ENCODE peak calls at places on chromosomes 16 and 17, in nine cellular contexts. F, C, S, N, G, I, Y, V and B are unnamed samples.

GRCh38 chr17:56809106-56809819 is 24.5 kb downstream of the C17orf67 start:
- DNase-seq in F (no peak), C (no peak), S (no peak), N (no peak), G (no peak), I (no peak), Y (no peak), V (no peak), B (no peak)

GRCh38 chr16:87845807-87846619 is 23.3 kb downstream of the SLC7A5 start:
- DNase-seq in F (no peak), C (no peak), S (no peak), N (no peak), G (no peak), I (no peak), Y (no peak), V (no peak), B (no peak)

GRCh38 chr17:9258115-9259020 is 237.1 kb downstream of the NTN1 start:
- DNase-seq in F (no peak), C (no peak), S (peak), N (no peak), G (no peak), I (no peak), Y (no peak), V (no peak), B (no peak)

GRCh38 chr17:80858301-80859003 is 133.2 kb upstream of the CHMP6 start:
- DNase-seq in F (no peak), C (no peak), S (no peak), N (no peak), G (no peak), I (no peak), Y (no peak), V (no peak), B (no peak)

GRCh38 chr16:6124136-6124535 is 1026.5 kb upstream of the EEF2KMT start:
- DNase-seq in F (no peak), C (no peak), S (no peak), N (no peak), G (no peak), I (no peak), Y (no peak), V (no peak), B (no peak)

GRCh38 chr17:66632716-66633115 is 202.2 kb upstream of the CACNG5 start:
- DNase-seq in F (no peak), C (no peak), S (no peak), N (no peak), G (no peak), I (no peak), Y (no peak), V (no peak), B (no peak)

GRCh38 chr17:8173056-8173870 is 2.9 kb downstream of the TMEM107 start:
- DNase-seq in F (peak), C (no peak), S (peak), N (no peak), G (peak), I (no peak), Y (peak), V (peak), B (peak)

GRCh38 chr16:67647111-67647651 is 2.2 kb downstream of the CARMIL2 start:
- DNase-seq in F (no peak), C (no peak), S (peak), N (peak), G (peak), I (no peak), Y (no peak), V (no peak), B (no peak)

GRCh38 chr16:86281435-86281834 is 228.9 kb upstream of the FOXF1 start:
- DNase-seq in F (no peak), C (no peak), S (no peak), N (no peak), G (no peak), I (no peak), Y (no peak), V (no peak), B (no peak)

GRCh38 chr17:39193346-39193745 is 4.1 kb downstream of the CACNB1 start:
- DNase-seq in F (no peak), C (no peak), S (no peak), N (no peak), G (no peak), I (no peak), Y (no peak), V (no peak), B (no peak)

GRCh38 chr16:11779074-11779473 is 18.0 kb downstream of the ZC3H7A start:
- DNase-seq in F (no peak), C (no peak), S (no peak), N (no peak), G (no peak), I (no peak), Y (no peak), V (no peak), B (no peak)

GRCh38 chr17:42270596-42270995 is 5.6 kb downstream of the STAT5B start:
- DNase-seq in F (peak), C (no peak), S (no peak), N (no peak), G (no peak), I (no peak), Y (no peak), V (no peak), B (no peak)

GRCh38 chr17:55607736-55608341 is 96.6 kb upstream of the SMIM36 start:
- DNase-seq in F (no peak), C (no peak), S (no peak), N (no peak), G (no peak), I (no peak), Y (no peak), V (peak), B (no peak)

GRCh38 chr17:78785011-78785662 is 3.1 kb upstream of the CYTH1 start:
- DNase-seq in F (no peak), C (no peak), S (peak), N (no peak), G (no peak), I (no peak), Y (no peak), V (no peak), B (no peak)

DNA sequence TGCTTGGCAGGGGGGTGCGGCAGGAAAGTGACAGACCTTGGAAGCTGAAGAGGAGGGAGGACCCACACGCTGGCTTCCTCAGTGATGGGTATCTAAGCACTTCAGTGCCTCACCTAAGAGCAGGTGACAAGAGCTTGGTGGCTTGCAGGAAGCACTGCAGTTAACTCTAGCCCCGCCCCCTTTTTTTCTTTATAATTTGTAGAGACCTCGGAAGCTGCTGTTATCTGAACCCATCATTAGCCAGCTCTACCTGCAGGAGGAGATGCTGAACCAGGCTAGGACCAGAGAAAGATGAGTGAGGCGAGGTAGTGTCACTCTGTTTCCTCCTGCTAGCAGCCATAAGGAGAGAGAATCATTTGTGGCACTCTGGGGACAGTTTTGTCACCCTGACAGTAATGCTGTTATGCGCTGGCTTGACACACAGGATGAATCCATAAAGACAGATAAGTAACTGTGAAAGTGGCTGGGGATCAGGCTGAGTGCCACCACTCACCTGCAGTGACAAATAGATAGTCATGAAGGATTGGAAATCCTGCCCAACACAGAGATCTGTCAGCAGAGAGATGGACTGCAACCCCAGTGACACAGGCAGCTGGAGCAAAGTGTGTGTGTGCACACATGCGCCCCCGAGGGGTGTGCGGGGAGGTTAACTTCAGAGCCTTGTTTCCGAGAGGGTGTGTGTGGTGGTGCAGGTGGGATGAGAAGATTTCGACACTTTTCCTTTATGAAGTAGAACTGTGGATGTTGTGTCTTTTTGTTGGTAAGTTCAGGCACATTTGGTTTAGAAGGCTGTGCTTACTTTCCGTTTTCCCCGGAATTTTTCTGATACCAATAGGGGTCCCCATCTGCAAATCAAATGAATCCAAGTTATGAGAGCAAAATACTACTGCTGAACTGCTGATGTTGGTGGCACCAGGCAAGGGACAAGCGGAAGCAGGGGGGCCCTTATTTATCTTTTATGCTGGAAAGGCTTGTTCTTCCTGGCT is 223.9 kb downstream of the IRX3 start:
- DNase-seq in F (no peak), C (no peak), S (no peak), N (no peak), G (no peak), I (no peak), Y (no peak), V (no peak), B (no peak)
- TF ChIP-seq CTCF in F (no peak), C (peak), S (no peak), N (no peak), G (no peak), I (peak), Y (peak), V (no peak), B (no peak)

GRCh38 chr16:49850558-49851467 is 5.1 kb downstream of the ZNF423 start:
- DNase-seq in F (no peak), C (no peak), S (no peak), N (no peak), G (no peak), I (no peak), Y (no peak), V (no peak), B (no peak)
- TF ChIP-seq CTCF in F (no peak), C (no peak), S (no peak), N (no peak), G (no peak), I (no peak), Y (no peak), V (no peak), B (no peak)

GRCh38 chr16:84925092-84925772 is 86.1 kb downstream of the ZDHHC7 start:
- DNase-seq in F (peak), C (no peak), S (no peak), N (no peak), G (peak), I (peak), Y (peak), V (peak), B (no peak)
- TF ChIP-seq CTCF in F (peak), C (peak), S (peak), N (peak), G (peak), I (peak), Y (peak), V (peak), B (peak)

GRCh38 chr16:81497690-81498089 is 53.1 kb downstream of the CMIP start:
- DNase-seq in F (no peak), C (no peak), S (peak), N (no peak), G (peak), I (no peak), Y (no peak), V (no peak), B (peak)
- TF ChIP-seq CTCF in F (no peak), C (no peak), S (no peak), N (no peak), G (peak), I (no peak), Y (no peak), V (peak), B (peak)

GRCh38 chr16:2056681-2057407 is 9.1 kb downstream of the TSC2 start:
- DNase-seq in F (peak), C (no peak), S (no peak), N (no peak), G (no peak), I (no peak), Y (no peak), V (no peak), B (no peak)
- TF ChIP-seq CTCF in F (peak), C (peak), S (no peak), N (no peak), G (no peak), I (no peak), Y (peak), V (peak), B (no peak)

GRCh38 chr17:74892013-74892841 is 1.2 kb downstream of the FADS6 start:
- DNase-seq in F (no peak), C (no peak), S (no peak), N (no peak), G (no peak), I (no peak), Y (no peak), V (no peak), B (no peak)
- TF ChIP-seq CTCF in F (no peak), C (no peak), S (no peak), N (no peak), G (no peak), I (no peak), Y (no peak), V (no peak), B (no peak)

GRCh38 chr17:36755586-36755985 is 154.2 kb downstream of the MRM1 start:
- DNase-seq in F (no peak), C (peak), S (no peak), N (no peak), G (no peak), I (no peak), Y (peak), V (no peak), B (no peak)
- TF ChIP-seq CTCF in F (no peak), C (peak), S (peak), N (no peak), G (no peak), I (no peak), Y (peak), V (no peak), B (peak)

GRCh38 chr16:62068747-62069146 is 32.5 kb upstream of the CDH8 start:
- DNase-seq in F (no peak), C (no peak), S (no peak), N (no peak), G (no peak), I (no peak), Y (no peak), V (no peak), B (no peak)
- TF ChIP-seq CTCF in F (no peak), C (peak), S (no peak), N (no peak), G (no peak), I (no peak), Y (no peak), V (no peak), B (no peak)

DNA sequence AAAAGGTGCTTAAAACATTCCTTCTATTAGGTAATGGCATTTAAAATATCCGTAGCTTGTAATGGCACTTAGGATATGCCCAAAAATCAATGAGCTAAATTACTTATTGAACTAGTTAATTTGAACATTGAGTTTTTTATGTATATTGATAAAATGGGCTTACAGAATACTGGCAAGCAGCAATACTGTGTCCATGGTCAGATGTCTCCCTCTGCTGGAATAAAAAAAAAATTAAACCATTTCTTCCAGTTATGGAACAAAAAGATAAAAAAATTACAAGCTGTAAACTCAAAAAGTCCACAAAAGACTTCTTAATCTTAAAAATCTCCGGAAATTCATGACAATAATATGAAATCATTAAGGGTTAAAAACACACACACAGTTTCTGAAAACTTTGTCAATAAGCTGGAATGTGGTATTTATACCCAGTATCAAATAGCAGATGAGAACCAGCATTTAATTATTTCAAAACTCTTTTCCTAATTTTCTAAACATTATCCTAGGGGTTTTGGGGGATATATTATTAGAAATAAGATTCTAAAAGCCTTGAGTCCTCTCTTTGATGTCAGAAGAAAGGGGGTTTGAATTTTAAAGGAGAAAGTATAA is 21.5 kb upstream of the PSMD7 start:
- DNase-seq in F (peak), C (no peak), S (no peak), N (no peak), G (no peak), I (no peak), Y (peak), V (no peak), B (no peak)
- TF ChIP-seq CTCF in F (peak), C (peak), S (no peak), N (no peak), G (peak), I (peak), Y (peak), V (peak), B (peak)

DNA sequence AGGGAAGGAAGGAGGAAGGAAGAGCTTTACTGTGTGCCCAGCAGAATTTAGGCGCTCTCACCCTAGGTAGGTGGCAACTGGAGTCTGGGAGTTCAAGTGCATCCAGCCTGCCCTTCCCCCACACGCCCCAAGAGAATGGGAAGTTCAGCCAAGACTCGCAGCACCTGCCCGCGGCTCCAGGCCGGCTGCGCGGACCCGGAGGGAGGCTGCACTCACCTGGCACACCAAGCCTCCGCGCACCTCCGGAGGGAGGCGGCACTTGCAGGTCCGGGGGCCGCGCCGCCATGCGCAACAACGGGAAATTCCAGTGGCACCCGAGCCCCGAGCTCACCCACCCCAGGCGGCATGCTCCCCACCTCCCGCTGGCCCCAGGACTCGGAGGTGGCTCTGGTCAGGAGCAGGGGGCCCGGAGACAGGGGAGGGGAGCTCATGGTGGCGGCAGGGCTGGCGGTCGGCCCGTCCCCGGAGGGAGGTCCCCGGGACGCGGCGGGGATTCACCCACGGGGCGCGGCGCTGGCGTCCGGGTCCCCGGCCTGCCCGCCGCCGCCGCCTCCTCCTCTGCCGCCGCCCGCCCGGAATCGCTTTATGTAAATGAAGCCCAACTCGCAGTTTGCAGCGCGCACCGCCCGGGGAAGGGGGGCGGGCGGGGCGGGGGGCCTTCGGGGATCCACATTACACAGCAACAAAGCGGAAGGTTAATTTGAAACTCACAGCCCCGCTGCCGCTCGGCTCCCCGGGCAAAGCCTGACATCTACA is at the start of gene ZFHX3:
- DNase-seq in F (peak), C (peak), S (peak), N (no peak), G (peak), I (peak), Y (peak), V (peak), B (peak)
- TF ChIP-seq CTCF in F (peak), C (no peak), S (no peak), N (no peak), G (peak), I (no peak), Y (no peak), V (peak), B (no peak)